ENCODE peak calls at places on chromosomes 16 and 17, in eight cellular contexts. D is ascending aorta; R is activated CD8-positive, alpha-beta T cell treated with anti-CD3 and anti-CD28 coated beads, Interleukin-2, amount 10 ng/mL, durations not matched to agents 7 days and 5 days; O is T-helper 22 cell; S is AG04449; T is fibroblast of mammary gland; C is dermis microvascular lymphatic vessel endothelial cell; U is stimulated activated CD4-positive, alpha-beta T cell treated with anti-CD3 and anti-CD28 coated beads, Interleukin-2, amount 100 ng/mL, for 24 hours. A is an unnamed sample.

GRCh38 chr16:73047536-73048291 is at the start of gene ZFHX3:
- DNase-seq in R (peak), S (no peak), D (no peak), U (peak), O (no peak), C (peak), T (no peak), A (peak)

GRCh38 chr16:87541882-87542234 is 49.0 kb upstream of the ZCCHC14 start:
- DNase-seq in O (no peak), S (no peak), R (no peak), T (no peak), D (no peak), C (no peak), U (no peak), A (no peak)

GRCh38 chr16:57147381-57148191 is 38.3 kb downstream of the PSME3IP1 start:
- DNase-seq in U (no peak), R (no peak), D (no peak), C (peak), S (no peak), O (no peak), T (peak), A (peak)

GRCh38 chr17:77106874-77107358 is 33.9 kb upstream of the SEC14L1 start:
- DNase-seq in S (no peak), R (no peak), C (no peak), T (no peak), D (no peak), U (no peak), O (no peak), A (peak)

GRCh38 chr16:69796285-69797118 is 34.4 kb downstream of the WWP2 start:
- DNase-seq in S (no peak), O (no peak), D (no peak), R (peak), U (peak), C (peak), T (peak), A (peak)

GRCh38 chr16:68993885-68994284 is 111.6 kb upstream of the HAS3 start:
- DNase-seq in S (peak), C (peak), T (peak), U (no peak), D (no peak), O (no peak), R (no peak), A (no peak)

GRCh38 chr17:77670125-77670524 is 288.4 kb upstream of the TNRC6C start:
- DNase-seq in U (no peak), O (no peak), C (no peak), R (no peak), D (no peak), S (no peak), T (peak), A (no peak)

GRCh38 chr17:45425125-45425983 is 7.3 kb downstream of the ARHGAP27 start:
- DNase-seq in U (no peak), T (peak), O (no peak), C (peak), S (no peak), D (no peak), R (no peak), A (no peak)

GRCh38 chr17:76408037-76408849 is 23.8 kb downstream of the SPHK1 start:
- DNase-seq in T (peak), R (peak), U (peak), O (peak), C (peak), S (no peak), D (no peak), A (peak)

GRCh38 chr16:85557083-85557975 is 55.8 kb upstream of the GSE1 start:
- DNase-seq in C (no peak), R (peak), T (no peak), O (peak), D (no peak), U (peak), S (no peak), A (peak)

A was measured in GM12865.